ENCODE peak calls at places on chromosomes 7 and 10, in ten cellular contexts. One of them, this sample, is unnamed. For H3K4me1, the result is how much of the 10 kb centered on the place peaks cover.

GRCh38 chr7:47933229-47933628 is 15.0 kb downstream of the PKD1L1 start:
- DNase-seq in PC-9: no peak
- DNase-seq in hepatocyte: no peak
- DNase-seq in pancreas: no peak
- DNase-seq in endodermal cell: no peak
- DNase-seq in A673: no peak
- DNase-seq in heart left ventricle: no peak
- DNase-seq in astrocyte: no peak
- DNase-seq in mammary epithelial cell: no peak
- DNase-seq in lower lobe of right lung: no peak
- DNase-seq in this sample: no peak

GRCh38 chr7:127959770-127960169 is 71.5 kb downstream of the LRRC4 start:
- DNase-seq in PC-9: no peak
- DNase-seq in hepatocyte: no peak
- DNase-seq in pancreas: no peak
- DNase-seq in endodermal cell: no peak
- DNase-seq in A673: no peak
- DNase-seq in heart left ventricle: no peak
- DNase-seq in astrocyte: no peak
- DNase-seq in mammary epithelial cell: no peak
- DNase-seq in lower lobe of right lung: no peak
- DNase-seq in this sample: no peak

GRCh38 chr7:71497233-71497946 is 365.4 kb downstream of the GALNT17 start:
- DNase-seq in PC-9: no peak
- DNase-seq in hepatocyte: no peak
- DNase-seq in pancreas: no peak
- DNase-seq in endodermal cell: no peak
- DNase-seq in A673: no peak
- DNase-seq in heart left ventricle: peak
- DNase-seq in astrocyte: no peak
- DNase-seq in mammary epithelial cell: no peak
- DNase-seq in lower lobe of right lung: no peak
- DNase-seq in this sample: no peak

GRCh38 chr10:124106241-124106905 is 13.0 kb upstream of the CHST15 start:
- DNase-seq in PC-9: peak
- DNase-seq in hepatocyte: peak
- DNase-seq in pancreas: peak
- DNase-seq in endodermal cell: no peak
- DNase-seq in A673: no peak
- DNase-seq in heart left ventricle: no peak
- DNase-seq in astrocyte: peak
- DNase-seq in mammary epithelial cell: peak
- DNase-seq in lower lobe of right lung: peak
- DNase-seq in this sample: no peak

GRCh38 chr7:75993689-75994387 is 557 bp downstream of the TMEM120A start:
- DNase-seq in PC-9: peak
- DNase-seq in hepatocyte: peak
- DNase-seq in pancreas: peak
- DNase-seq in endodermal cell: peak
- DNase-seq in A673: peak
- DNase-seq in heart left ventricle: peak
- DNase-seq in astrocyte: peak
- DNase-seq in mammary epithelial cell: peak
- DNase-seq in lower lobe of right lung: peak
- DNase-seq in this sample: peak

GRCh38 chr10:24383681-24384106 is 174.8 kb downstream of the KIAA1217 start:
- DNase-seq in PC-9: peak
- DNase-seq in hepatocyte: peak
- DNase-seq in pancreas: peak
- DNase-seq in endodermal cell: peak
- DNase-seq in A673: peak
- DNase-seq in heart left ventricle: peak
- DNase-seq in astrocyte: peak
- DNase-seq in mammary epithelial cell: peak
- DNase-seq in lower lobe of right lung: peak
- DNase-seq in this sample: peak

GRCh38 chr10:16967000-16967865 is 150.0 kb upstream of the RSU1 start:
- DNase-seq in PC-9: no peak
- DNase-seq in hepatocyte: peak
- DNase-seq in pancreas: no peak
- DNase-seq in endodermal cell: no peak
- DNase-seq in A673: no peak
- DNase-seq in heart left ventricle: no peak
- DNase-seq in astrocyte: peak
- DNase-seq in mammary epithelial cell: no peak
- DNase-seq in lower lobe of right lung: no peak
- DNase-seq in this sample: no peak

GRCh38 chr10:16436367-16436757 is 448 bp upstream of the PTER start:
- DNase-seq in PC-9: no peak
- DNase-seq in hepatocyte: peak
- DNase-seq in pancreas: no peak
- DNase-seq in endodermal cell: no peak
- DNase-seq in A673: no peak
- DNase-seq in heart left ventricle: peak
- DNase-seq in astrocyte: no peak
- DNase-seq in mammary epithelial cell: no peak
- DNase-seq in lower lobe of right lung: peak
- DNase-seq in this sample: no peak

GRCh38 chr7:150998341-150998740 is 7.5 kb downstream of the NOS3 start:
- DNase-seq in PC-9: no peak
- DNase-seq in hepatocyte: no peak
- DNase-seq in pancreas: no peak
- DNase-seq in endodermal cell: no peak
- DNase-seq in A673: no peak
- DNase-seq in heart left ventricle: no peak
- DNase-seq in astrocyte: no peak
- DNase-seq in mammary epithelial cell: no peak
- DNase-seq in lower lobe of right lung: no peak
- DNase-seq in this sample: no peak

GRCh38 chr7:150997075-150997511 is 6.3 kb downstream of the NOS3 start:
- DNase-seq in PC-9: no peak
- DNase-seq in hepatocyte: no peak
- DNase-seq in pancreas: no peak
- DNase-seq in endodermal cell: no peak
- DNase-seq in A673: no peak
- DNase-seq in heart left ventricle: no peak
- DNase-seq in astrocyte: no peak
- DNase-seq in mammary epithelial cell: no peak
- DNase-seq in lower lobe of right lung: no peak
- DNase-seq in this sample: no peak

GRCh38 chr7:150994838-150995510 is 4.2 kb downstream of the NOS3 start:
- DNase-seq in PC-9: no peak
- DNase-seq in hepatocyte: no peak
- DNase-seq in pancreas: no peak
- DNase-seq in endodermal cell: peak
- DNase-seq in A673: no peak
- DNase-seq in heart left ventricle: no peak
- DNase-seq in astrocyte: no peak
- DNase-seq in mammary epithelial cell: no peak
- DNase-seq in lower lobe of right lung: no peak
- DNase-seq in this sample: no peak

GRCh38 chr7:150997817-150998216 is 7.0 kb downstream of the NOS3 start:
- DNase-seq in PC-9: no peak
- DNase-seq in hepatocyte: no peak
- DNase-seq in pancreas: no peak
- DNase-seq in endodermal cell: peak
- DNase-seq in A673: no peak
- DNase-seq in heart left ventricle: no peak
- DNase-seq in astrocyte: no peak
- DNase-seq in mammary epithelial cell: no peak
- DNase-seq in lower lobe of right lung: no peak
- DNase-seq in this sample: no peak

DNA sequence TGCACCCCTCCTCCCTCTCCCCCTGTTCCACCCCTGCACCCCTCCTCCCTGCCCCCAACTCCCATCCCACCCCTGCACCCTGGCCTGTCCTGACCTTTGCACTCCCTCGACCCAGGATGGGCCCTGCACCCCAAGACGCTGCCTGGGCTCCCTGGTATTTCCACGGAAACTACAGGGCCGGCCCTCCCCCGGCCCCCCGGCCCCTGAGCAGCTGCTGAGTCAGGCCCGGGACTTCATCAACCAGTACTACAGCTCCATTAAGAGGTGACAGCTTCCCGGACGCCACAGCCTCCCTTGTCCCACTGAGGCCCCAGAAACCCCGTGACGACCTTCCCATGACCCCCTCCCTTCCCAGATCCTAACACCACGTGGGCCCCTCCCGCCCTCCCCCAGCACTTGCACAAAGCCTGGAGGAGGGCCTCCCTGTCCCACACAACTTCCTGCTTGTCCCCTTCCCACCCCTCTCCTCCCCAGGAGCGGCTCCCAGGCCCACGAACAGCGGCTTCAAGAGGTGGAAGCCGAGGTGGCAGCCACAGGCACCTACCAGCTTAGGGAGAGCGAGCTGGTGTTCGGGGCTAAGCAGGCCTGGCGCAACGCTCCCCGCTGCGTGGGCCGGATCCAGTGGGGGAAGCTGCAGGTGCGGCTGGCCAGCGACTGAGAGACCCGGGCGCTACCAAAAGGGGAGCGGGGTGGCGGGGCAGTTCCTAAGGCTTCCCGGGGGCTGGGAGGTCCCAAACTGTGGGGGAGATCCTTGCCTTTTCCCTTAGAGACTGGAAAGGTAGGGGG is 5.7 kb downstream of the NOS3 start:
- DNase-seq in PC-9: no peak
- DNase-seq in hepatocyte: no peak
- DNase-seq in pancreas: no peak
- DNase-seq in endodermal cell: peak
- DNase-seq in A673: no peak
- DNase-seq in heart left ventricle: no peak
- DNase-seq in astrocyte: no peak
- DNase-seq in mammary epithelial cell: no peak
- DNase-seq in lower lobe of right lung: no peak
- DNase-seq in this sample: no peak
- H3K4me1 ChIP-seq in PC-9: under half
- H3K4me1 ChIP-seq in hepatocyte: under half
- H3K4me1 ChIP-seq in pancreas: under half
- H3K4me1 ChIP-seq in endodermal cell: under half
- H3K4me1 ChIP-seq in A673: under half
- H3K4me1 ChIP-seq in heart left ventricle: under half
- H3K4me1 ChIP-seq in astrocyte: under half
- H3K4me1 ChIP-seq in mammary epithelial cell: under half
- H3K4me1 ChIP-seq in lower lobe of right lung: under half
- H3K4me1 ChIP-seq in this sample: under half

GRCh38 chr10:28733245-28733644 is 55.9 kb downstream of the BAMBI start:
- DNase-seq in PC-9: no peak
- DNase-seq in hepatocyte: no peak
- DNase-seq in pancreas: no peak
- DNase-seq in endodermal cell: no peak
- DNase-seq in A673: no peak
- DNase-seq in heart left ventricle: no peak
- DNase-seq in astrocyte: no peak
- DNase-seq in mammary epithelial cell: no peak
- DNase-seq in lower lobe of right lung: no peak
- DNase-seq in this sample: no peak

GRCh38 chr10:28734940-28735759 is 57.8 kb downstream of the BAMBI start:
- DNase-seq in PC-9: peak
- DNase-seq in hepatocyte: peak
- DNase-seq in pancreas: no peak
- DNase-seq in endodermal cell: peak
- DNase-seq in A673: peak
- DNase-seq in heart left ventricle: no peak
- DNase-seq in astrocyte: peak
- DNase-seq in mammary epithelial cell: peak
- DNase-seq in lower lobe of right lung: no peak
- DNase-seq in this sample: peak

GRCh38 chr10:28733647-28734046 is 56.3 kb downstream of the BAMBI start:
- DNase-seq in PC-9: no peak
- DNase-seq in hepatocyte: no peak
- DNase-seq in pancreas: no peak
- DNase-seq in endodermal cell: no peak
- DNase-seq in A673: no peak
- DNase-seq in heart left ventricle: no peak
- DNase-seq in astrocyte: no peak
- DNase-seq in mammary epithelial cell: no peak
- DNase-seq in lower lobe of right lung: no peak
- DNase-seq in this sample: no peak

GRCh38 chr10:28737096-28737495 is 59.8 kb downstream of the BAMBI start:
- DNase-seq in PC-9: no peak
- DNase-seq in hepatocyte: no peak
- DNase-seq in pancreas: no peak
- DNase-seq in endodermal cell: no peak
- DNase-seq in A673: no peak
- DNase-seq in heart left ventricle: no peak
- DNase-seq in astrocyte: no peak
- DNase-seq in mammary epithelial cell: no peak
- DNase-seq in lower lobe of right lung: no peak
- DNase-seq in this sample: no peak

DNA sequence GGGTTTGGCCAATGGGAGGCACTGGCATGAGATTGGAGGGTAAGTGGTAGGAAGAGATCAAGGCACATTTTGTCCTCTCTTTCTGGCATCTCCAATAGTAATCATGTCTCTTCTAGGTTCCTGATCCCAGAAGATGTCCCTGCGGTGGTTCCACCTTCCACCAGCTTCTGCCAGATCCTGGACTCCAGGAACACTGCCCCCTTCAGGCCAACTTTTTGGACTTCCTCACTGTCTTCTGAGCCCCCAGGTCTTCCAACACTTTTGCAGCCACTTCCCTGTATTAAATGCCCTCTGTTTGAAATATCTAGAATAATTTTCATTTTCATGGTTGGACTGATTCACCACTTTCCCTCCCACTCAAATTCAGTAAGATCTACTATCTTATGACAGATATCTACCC is 60.9 kb downstream of the BAMBI start:
- DNase-seq in PC-9: no peak
- DNase-seq in hepatocyte: no peak
- DNase-seq in pancreas: no peak
- DNase-seq in endodermal cell: peak
- DNase-seq in A673: no peak
- DNase-seq in heart left ventricle: no peak
- DNase-seq in astrocyte: no peak
- DNase-seq in mammary epithelial cell: no peak
- DNase-seq in lower lobe of right lung: no peak
- DNase-seq in this sample: peak
- TF ChIP-seq CTCF in PC-9: no peak
- TF ChIP-seq CTCF in hepatocyte: no peak
- TF ChIP-seq CTCF in pancreas: no peak
- TF ChIP-seq CTCF in endodermal cell: peak
- TF ChIP-seq CTCF in A673: peak
- TF ChIP-seq CTCF in heart left ventricle: no peak
- TF ChIP-seq CTCF in astrocyte: no peak
- TF ChIP-seq CTCF in mammary epithelial cell: no peak
- TF ChIP-seq CTCF in lower lobe of right lung: peak
- TF ChIP-seq CTCF in this sample: peak

GRCh38 chr10:29713450-29713849 is 78.7 kb upstream of the SVIL start:
- DNase-seq in PC-9: no peak
- DNase-seq in hepatocyte: no peak
- DNase-seq in pancreas: no peak
- DNase-seq in endodermal cell: no peak
- DNase-seq in A673: no peak
- DNase-seq in heart left ventricle: no peak
- DNase-seq in astrocyte: no peak
- DNase-seq in mammary epithelial cell: no peak
- DNase-seq in lower lobe of right lung: no peak
- DNase-seq in this sample: no peak

GRCh38 chr10:29709484-29710002 is 74.8 kb upstream of the SVIL start:
- DNase-seq in PC-9: no peak
- DNase-seq in hepatocyte: no peak
- DNase-seq in pancreas: no peak
- DNase-seq in endodermal cell: peak
- DNase-seq in A673: no peak
- DNase-seq in heart left ventricle: no peak
- DNase-seq in astrocyte: no peak
- DNase-seq in mammary epithelial cell: no peak
- DNase-seq in lower lobe of right lung: no peak
- DNase-seq in this sample: no peak

GRCh38 chr10:29712108-29712507 is 77.3 kb upstream of the SVIL start:
- DNase-seq in PC-9: peak
- DNase-seq in hepatocyte: no peak
- DNase-seq in pancreas: no peak
- DNase-seq in endodermal cell: peak
- DNase-seq in A673: peak
- DNase-seq in heart left ventricle: no peak
- DNase-seq in astrocyte: no peak
- DNase-seq in mammary epithelial cell: no peak
- DNase-seq in lower lobe of right lung: no peak
- DNase-seq in this sample: peak

GRCh38 chr10:29714096-29714874 is 79.5 kb upstream of the SVIL start:
- DNase-seq in PC-9: peak
- DNase-seq in hepatocyte: no peak
- DNase-seq in pancreas: no peak
- DNase-seq in endodermal cell: no peak
- DNase-seq in A673: peak
- DNase-seq in heart left ventricle: no peak
- DNase-seq in astrocyte: peak
- DNase-seq in mammary epithelial cell: peak
- DNase-seq in lower lobe of right lung: no peak
- DNase-seq in this sample: no peak

GRCh38 chr10:29710128-29710527 is 75.4 kb upstream of the SVIL start:
- DNase-seq in PC-9: no peak
- DNase-seq in hepatocyte: no peak
- DNase-seq in pancreas: no peak
- DNase-seq in endodermal cell: no peak
- DNase-seq in A673: no peak
- DNase-seq in heart left ventricle: no peak
- DNase-seq in astrocyte: no peak
- DNase-seq in mammary epithelial cell: no peak
- DNase-seq in lower lobe of right lung: no peak
- DNase-seq in this sample: no peak
- H3K4me1 ChIP-seq in PC-9: under half
- H3K4me1 ChIP-seq in hepatocyte: under half
- H3K4me1 ChIP-seq in pancreas: under half
- H3K4me1 ChIP-seq in endodermal cell: under half
- H3K4me1 ChIP-seq in A673: under half
- H3K4me1 ChIP-seq in heart left ventricle: under half
- H3K4me1 ChIP-seq in astrocyte: under half
- H3K4me1 ChIP-seq in mammary epithelial cell: under half
- H3K4me1 ChIP-seq in lower lobe of right lung: under half
- H3K4me1 ChIP-seq in this sample: under half

DNA sequence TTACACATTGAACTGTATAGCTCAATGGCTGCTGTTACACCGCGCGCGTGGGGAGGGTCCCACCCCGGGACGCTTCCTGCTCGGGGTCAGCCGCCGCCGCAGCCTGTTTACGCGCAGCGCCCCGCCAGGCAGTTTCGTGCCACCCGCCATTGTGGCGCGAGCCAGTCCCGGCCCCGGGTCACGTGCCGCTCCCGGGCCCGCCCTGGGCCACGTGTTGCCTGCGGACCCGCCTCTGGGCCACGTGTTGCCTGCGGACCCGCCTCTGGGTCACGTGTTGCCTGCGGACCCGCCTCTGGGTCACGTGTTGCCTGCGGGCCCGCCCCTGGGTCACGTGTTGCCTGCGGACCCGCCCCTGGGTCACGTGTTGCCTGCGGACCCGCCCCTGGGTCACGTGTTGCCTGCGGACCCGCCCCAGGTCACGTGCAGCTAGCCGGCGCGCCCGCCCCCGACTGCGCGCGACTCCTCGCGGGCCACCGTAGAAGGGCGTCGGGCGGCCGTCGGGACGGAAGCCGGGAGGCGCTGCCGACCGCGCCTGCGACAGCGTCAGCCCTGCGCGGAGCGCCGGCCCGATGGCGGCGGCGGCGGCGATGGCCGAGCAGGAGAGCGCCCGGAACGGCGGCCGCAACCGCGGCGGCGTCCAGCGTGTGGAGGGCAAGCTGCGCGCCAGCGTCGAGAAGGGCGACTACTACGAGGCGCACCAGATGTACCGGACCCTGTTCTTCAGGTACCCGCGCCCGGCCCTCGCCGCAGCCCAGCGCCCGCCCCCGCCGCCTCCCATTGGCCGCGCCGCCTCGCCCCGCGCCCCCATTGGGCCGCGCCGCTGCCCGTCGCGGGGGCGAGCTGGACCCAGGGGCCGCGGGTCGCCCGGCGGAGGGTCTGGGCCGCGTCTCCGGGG is at the start of gene GET4:
- DNase-seq in PC-9: peak
- DNase-seq in hepatocyte: peak
- DNase-seq in pancreas: peak
- DNase-seq in endodermal cell: peak
- DNase-seq in A673: peak
- DNase-seq in heart left ventricle: peak
- DNase-seq in astrocyte: peak
- DNase-seq in mammary epithelial cell: peak
- DNase-seq in lower lobe of right lung: peak
- DNase-seq in this sample: peak
- TF ChIP-seq CTCF in PC-9: no peak
- TF ChIP-seq CTCF in hepatocyte: peak
- TF ChIP-seq CTCF in pancreas: no peak
- TF ChIP-seq CTCF in endodermal cell: peak
- TF ChIP-seq CTCF in A673: peak
- TF ChIP-seq CTCF in heart left ventricle: peak
- TF ChIP-seq CTCF in astrocyte: no peak
- TF ChIP-seq CTCF in mammary epithelial cell: peak
- TF ChIP-seq CTCF in lower lobe of right lung: peak
- TF ChIP-seq CTCF in this sample: peak